ENCODE peak calls at places on chromosomes 4 and X, in four cellular contexts. X is hippocampal formation; D is dermis blood vessel endothelial cell; Y is naive thymus-derived CD8-positive, alpha-beta T cell. E is an unnamed sample.

GRCh38 chr4:152709675-152710438 is 30.1 kb upstream of the TMEM154 start:
- DNase-seq in D (no peak), Y (no peak), X (no peak), E (no peak)

GRCh38 chr4:151721466-151721865 is 39.3 kb downstream of the GATB start:
- DNase-seq in X (no peak), Y (no peak), D (no peak), E (no peak)

GRCh38 chr4:46844325-46844917 is 64.6 kb downstream of the COX7B2 start:
- DNase-seq in D (peak), Y (peak), X (peak), E (peak)

GRCh38 chrX:9222299-9222698 is 188.4 kb upstream of the FAM9B start:
- DNase-seq in Y (no peak), D (no peak), X (no peak), E (no peak)

GRCh38 chr4:137531951-137532868 is at the start of gene PCDH18:
- DNase-seq in X (peak), D (no peak), Y (no peak), E (peak)

GRCh38 chr4:13548059-13548983 is 4.0 kb upstream of the NKX3-2 start:
- DNase-seq in D (no peak), X (no peak), Y (no peak), E (peak)

GRCh38 chrX:68588653-68589371 is 58.7 kb upstream of the STARD8 start:
- DNase-seq in X (no peak), Y (no peak), D (no peak), E (no peak)

GRCh38 chr4:84224522-84224921 is 274.6 kb downstream of the NKX6-1 start:
- DNase-seq in X (no peak), Y (no peak), D (no peak), E (no peak)

GRCh38 chr4:159216834-159217233 is 114.0 kb downstream of the RAPGEF2 start:
- DNase-seq in Y (no peak), D (no peak), X (no peak), E (no peak)

GRCh38 chr4:25110653-25111329 is 49.5 kb downstream of the SEPSECS start:
- DNase-seq in X (no peak), D (no peak), Y (no peak), E (no peak)

GRCh38 chr4:112927544-112927943 is 121.9 kb upstream of the ANK2 start:
- DNase-seq in Y (no peak), X (no peak), D (no peak), E (no peak)

GRCh38 chrX:108732630-108733321 is 3.6 kb downstream of the IRS4 start:
- DNase-seq in X (no peak), Y (no peak), D (no peak), E (no peak)

GRCh38 chr4:188305690-188306089 is 166.4 kb downstream of the TRIML1 start:
- DNase-seq in D (no peak), X (no peak), Y (no peak), E (no peak)

GRCh38 chr4:16505726-16506125 is 279.5 kb upstream of the TAPT1 start:
- DNase-seq in Y (no peak), D (peak), X (no peak), E (no peak)

GRCh38 chrX:2550288-2551020 is 49.7 kb upstream of the DHRSX start:
- DNase-seq in X (no peak), D (no peak), Y (no peak), E (peak)

GRCh38 chr4:184067931-184068554 is 149.6 kb downstream of the ENPP6 start:
- DNase-seq in Y (no peak), X (no peak), D (no peak), E (no peak)

GRCh38 chrX:68698955-68699354 is 51.5 kb downstream of the STARD8 start:
- DNase-seq in Y (no peak), D (no peak), X (no peak), E (no peak)

GRCh38 chrX:115284877-115285276 is 4.6 kb upstream of the LUZP4 start:
- DNase-seq in Y (no peak), X (no peak), D (peak), E (no peak)

GRCh38 chr4:69194166-69194565 is 20.4 kb downstream of the UGT2B11 start:
- DNase-seq in X (no peak), D (no peak), Y (no peak), E (no peak)

GRCh38 chr4:153223935-153224334 is 19.7 kb downstream of the TRIM2 start:
- DNase-seq in D (peak), X (peak), Y (no peak), E (no peak)

GRCh38 chrX:85963736-85964135 is 83.6 kb downstream of the CHM start:
- DNase-seq in D (peak), Y (no peak), X (peak), E (peak)

GRCh38 chr4:98522603-98523395 is 135.6 kb downstream of the TSPAN5 start:
- DNase-seq in X (no peak), Y (no peak), D (peak), E (peak)

GRCh38 chr4:2361366-2362285 is 56.8 kb downstream of the ZFYVE28 start:
- DNase-seq in X (no peak), Y (no peak), D (no peak), E (no peak)

GRCh38 chrX:13472975-13473665 is 96.3 kb upstream of the EGFL6 start:
- DNase-seq in Y (no peak), X (no peak), D (no peak), E (no peak)

GRCh38 chr4:26029512-26030131 is 115.6 kb downstream of the SMIM20 start:
- DNase-seq in X (no peak), D (no peak), Y (no peak), E (no peak)

GRCh38 chr4:52402582-52402981 is 256.5 kb downstream of the USP46 start:
- DNase-seq in Y (no peak), X (no peak), D (no peak), E (no peak)

GRCh38 chr4:2794707-2795557 is 2.0 kb downstream of the SH3BP2 start:
- DNase-seq in Y (no peak), X (no peak), D (peak), E (no peak)

GRCh38 chrX:150902434-150903109 is 4.1 kb upstream of the CD99L2 start:
- DNase-seq in D (no peak), Y (no peak), X (no peak), E (peak)

GRCh38 chr4:110808371-110808878 is 185.5 kb upstream of the PITX2 start:
- DNase-seq in Y (no peak), X (no peak), D (no peak), E (no peak)

GRCh38 chr4:66791686-66792085 is 753.6 kb downstream of the CENPC start:
- DNase-seq in D (no peak), X (no peak), Y (no peak), E (no peak)

GRCh38 chrX:154123241-154124219 is 20.5 kb upstream of the OPN1LW start:
- DNase-seq in Y (no peak), D (peak), X (no peak), E (no peak)

GRCh38 chr4:52780627-52781354 is 29.6 kb upstream of the ERVMER34-1 start:
- DNase-seq in X (no peak), Y (no peak), D (no peak), E (no peak)

GRCh38 chrX:108437789-108438623 is at the start of gene COL4A6:
- DNase-seq in Y (no peak), X (no peak), D (peak), E (no peak)

GRCh38 chr4:153763404-153763803 is 3.6 kb upstream of the RNF175 start:
- DNase-seq in D (no peak), X (no peak), Y (no peak), E (no peak)

GRCh38 chr4:77454858-77455257 is 150.8 kb upstream of the CXCL13 start:
- DNase-seq in X (no peak), D (peak), Y (no peak), E (no peak)

GRCh38 chr4:159105063-159105414 is 2.2 kb downstream of the RAPGEF2 start:
- DNase-seq in Y (no peak), D (peak), X (no peak), E (no peak)

GRCh38 chr4:2833671-2834000 is 10.0 kb upstream of the ADD1 start:
- DNase-seq in Y (no peak), X (no peak), D (no peak), E (no peak)

GRCh38 chr4:64756016-64756415 is 346.8 kb upstream of the TECRL start:
- DNase-seq in X (no peak), D (no peak), Y (no peak), E (peak)

GRCh38 chrX:123087326-123087725 is 96.8 kb upstream of the GRIA3 start:
- DNase-seq in Y (no peak), D (no peak), X (no peak), E (no peak)

GRCh38 chr4:103207673-103208072 is 9.5 kb upstream of the CENPE start:
- DNase-seq in Y (no peak), D (no peak), X (no peak), E (no peak)

E was measured in foreskin melanocyte.